ENCODE peak calls at places on chromosomes 16 and 17, in nine cellular contexts. K, H, Q, C, E, O, S, F and X are unnamed samples.

GRCh38 chr17:49444384-49444783 is 29.7 kb upstream of the PHB1 start:
- DNase-seq in O (no peak), S (no peak), H (no peak), K (no peak), Q (no peak), E (no peak), F (no peak), C (no peak), X (no peak)

GRCh38 chr17:32523827-32524552 is 37.2 kb downstream of the CDK5R1 start:
- DNase-seq in Q (no peak), H (no peak), C (no peak), O (no peak), E (no peak), K (no peak), F (no peak), S (no peak), X (no peak)

GRCh38 chr17:28747046-28747691 is 3.4 kb downstream of the TRAF4 start:
- DNase-seq in Q (no peak), C (peak), K (no peak), H (peak), E (peak), S (peak), O (peak), F (no peak), X (no peak)

GRCh38 chr16:50599494-50599893 is 51.3 kb downstream of the NKD1 start:
- DNase-seq in Q (no peak), K (no peak), H (no peak), O (no peak), C (no peak), F (no peak), S (no peak), E (no peak), X (no peak)

GRCh38 chr16:3004319-3004718 is 8.4 kb upstream of the CLDN9 start:
- DNase-seq in O (no peak), H (peak), C (no peak), Q (no peak), K (no peak), E (no peak), F (no peak), S (peak), X (no peak)

GRCh38 chr16:31298958-31299357 is 39.2 kb downstream of the ITGAM start:
- DNase-seq in K (no peak), O (no peak), E (no peak), H (no peak), C (no peak), Q (no peak), F (no peak), S (no peak), X (no peak)

GRCh38 chr17:35025541-35025940 is 38.0 kb downstream of the RFFL start:
- DNase-seq in F (no peak), K (no peak), E (no peak), Q (no peak), C (no peak), S (no peak), H (no peak), O (no peak), X (no peak)

GRCh38 chr17:45397796-45398195 is 34.9 kb downstream of the ARHGAP27 start:
- DNase-seq in S (no peak), F (no peak), C (no peak), Q (no peak), K (no peak), E (no peak), O (no peak), H (no peak), X (no peak)

GRCh38 chr17:79702550-79703236 is 28.1 kb upstream of the ENPP7 start:
- DNase-seq in O (no peak), H (no peak), C (no peak), S (no peak), K (no peak), F (no peak), Q (no peak), E (no peak), X (no peak)

GRCh38 chr16:31487720-31488629 is 5.1 kb downstream of the SLC5A2 start:
- DNase-seq in O (peak), K (peak), E (peak), S (peak), C (peak), F (no peak), Q (peak), H (peak), X (peak)

GRCh38 chr16:57562066-57562465 is 19.6 kb downstream of the ADGRG5 start:
- DNase-seq in F (no peak), C (no peak), E (no peak), K (no peak), O (no peak), S (no peak), Q (no peak), H (no peak), X (no peak)

GRCh38 chr17:68981288-68981687 is 26.1 kb upstream of the ABCA8 start:
- DNase-seq in Q (no peak), K (peak), S (peak), O (peak), H (peak), E (peak), F (peak), C (no peak), X (no peak)

GRCh38 chr17:44541884-44542581 is 15.3 kb upstream of the FZD2 start:
- DNase-seq in K (no peak), E (no peak), S (no peak), F (no peak), C (no peak), Q (no peak), H (no peak), O (no peak), X (no peak)

GRCh38 chr17:80362428-80363119 is 52.4 kb upstream of the ENDOV start:
- DNase-seq in K (peak), E (no peak), H (no peak), S (no peak), C (no peak), Q (no peak), F (peak), O (no peak), X (no peak)

GRCh38 chr17:2056221-2057129 is 1.6 kb downstream of the HIC1 start:
- DNase-seq in O (no peak), C (no peak), H (no peak), S (peak), E (no peak), K (peak), F (no peak), Q (no peak), X (no peak)

GRCh38 chr17:8225813-8226535 is 15.6 kb upstream of the AURKB start:
- DNase-seq in F (peak), S (peak), H (no peak), K (peak), C (peak), Q (peak), O (peak), E (no peak), X (no peak)

GRCh38 chr16:10936585-10936984 is 5.7 kb downstream of the DEXI start:
- DNase-seq in Q (no peak), H (no peak), C (no peak), K (no peak), F (no peak), S (no peak), O (no peak), E (no peak), X (no peak)

GRCh38 chr16:10938844-10939648 is 3.2 kb downstream of the DEXI start:
- DNase-seq in H (no peak), S (no peak), K (no peak), C (no peak), Q (no peak), F (no peak), O (no peak), E (no peak), X (no peak)

GRCh38 chr16:10939649-10940206 is 2.5 kb downstream of the DEXI start:
- DNase-seq in O (no peak), E (no peak), F (no peak), K (no peak), C (no peak), Q (no peak), S (no peak), H (no peak), X (no peak)

GRCh38 chr16:10937068-10937859 is 5.0 kb downstream of the DEXI start:
- DNase-seq in Q (no peak), S (peak), F (no peak), K (no peak), C (no peak), O (peak), E (no peak), H (no peak), X (no peak)

GRCh38 chr16:10938321-10938720 is 3.9 kb downstream of the DEXI start:
- DNase-seq in F (no peak), O (no peak), H (no peak), E (no peak), C (no peak), K (no peak), Q (no peak), S (no peak), X (no peak)
- H3K4me3 ChIP-seq in F (no peak), O (no peak), H (no peak), E (no peak), C (no peak), K (no peak), Q (no peak), S (no peak), X (no peak)

GRCh38 chr16:21001262-21001661 is 100.7 kb downstream of the LYRM1 start:
- DNase-seq in K (peak), H (no peak), S (peak), C (peak), E (no peak), O (no peak), F (no peak), Q (no peak), X (peak)

GRCh38 chr16:20997147-20997546 is 96.6 kb downstream of the LYRM1 start:
- DNase-seq in Q (no peak), O (no peak), C (no peak), F (no peak), K (no peak), S (no peak), E (no peak), H (no peak), X (no peak)

GRCh38 chr16:20995711-20996110 is 95.1 kb downstream of the LYRM1 start:
- DNase-seq in F (no peak), Q (no peak), E (no peak), S (no peak), C (no peak), O (no peak), H (no peak), K (no peak), X (no peak)
- H3K4me3 ChIP-seq in F (no peak), Q (no peak), E (no peak), S (no peak), C (no peak), O (no peak), H (no peak), K (no peak), X (no peak)

GRCh38 chr16:74903095-74903494 is 81.8 kb downstream of the WDR59 start:
- DNase-seq in F (no peak), S (no peak), E (no peak), K (no peak), H (no peak), O (no peak), Q (no peak), C (no peak), X (no peak)
- H3K4me3 ChIP-seq in F (no peak), S (no peak), E (no peak), K (no peak), H (no peak), O (no peak), Q (no peak), C (no peak), X (no peak)

GRCh38 chr16:54286067-54286329 is 589 bp downstream of the IRX3 start:
- DNase-seq in Q (no peak), C (no peak), E (no peak), H (no peak), K (no peak), S (no peak), F (no peak), O (no peak), X (no peak)

GRCh38 chr16:54287018-54287757 is 601 bp upstream of the IRX3 start:
- DNase-seq in E (peak), F (no peak), C (no peak), K (no peak), H (no peak), O (no peak), Q (no peak), S (no peak), X (no peak)

GRCh38 chr16:54287758-54288591 is 1.4 kb upstream of the IRX3 start:
- DNase-seq in F (no peak), K (no peak), H (peak), O (no peak), E (no peak), C (no peak), S (no peak), Q (no peak), X (no peak)

GRCh38 chr16:54285414-54286066 is 1.0 kb downstream of the IRX3 start:
- DNase-seq in S (no peak), E (no peak), C (no peak), K (no peak), Q (no peak), F (no peak), H (peak), O (peak), X (no peak)

GRCh38 chr16:54286330-54287017 is at the start of gene IRX3:
- DNase-seq in O (peak), K (peak), H (peak), S (peak), F (peak), Q (no peak), C (peak), E (peak), X (peak)
- H3K4me3 ChIP-seq in O (peak), K (peak), H (peak), S (peak), F (peak), Q (no peak), C (peak), E (peak), X (peak)

GRCh38 chr16:56137269-56137668 is 54.0 kb upstream of the GNAO1 start:
- DNase-seq in H (no peak), K (no peak), E (no peak), F (no peak), S (no peak), Q (no peak), O (no peak), C (no peak), X (no peak)
- H3K4me3 ChIP-seq in H (no peak), K (no peak), E (no peak), F (no peak), S (no peak), Q (no peak), O (no peak), C (no peak), X (no peak)

DNA sequence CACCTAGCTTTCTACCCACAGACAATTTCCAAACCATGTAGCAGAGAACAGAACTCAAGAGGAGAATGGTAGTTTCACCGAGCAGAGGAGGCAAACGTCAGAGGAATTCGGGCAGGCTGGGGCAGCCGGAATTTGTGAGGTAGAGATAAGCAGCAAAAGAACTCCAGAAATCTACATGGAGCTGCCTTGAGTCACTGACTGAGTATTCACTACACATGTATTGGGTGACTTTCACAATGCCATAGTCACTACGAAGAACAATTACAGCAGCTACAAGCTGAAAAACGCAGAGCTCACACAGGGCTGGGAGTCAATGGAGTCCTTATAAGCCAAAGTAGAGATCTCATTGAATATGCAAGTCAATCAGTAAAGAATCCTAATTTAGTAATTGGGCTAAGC is 13.4 kb downstream of the CMC2 start:
- DNase-seq in F (no peak), C (no peak), K (peak), H (peak), Q (no peak), O (peak), E (no peak), S (no peak), X (no peak)
- H3K4me3 ChIP-seq in F (no peak), C (no peak), K (no peak), H (peak), Q (no peak), O (no peak), E (no peak), S (no peak), X (no peak)

GRCh38 chr16:19654147-19654546 is 63.9 kb downstream of the KNOP1 start:
- DNase-seq in F (no peak), Q (no peak), O (no peak), K (no peak), C (no peak), E (no peak), H (no peak), S (no peak), X (no peak)
- H3K4me3 ChIP-seq in F (no peak), Q (no peak), O (no peak), K (no peak), C (no peak), E (no peak), H (no peak), S (no peak), X (no peak)

DNA sequence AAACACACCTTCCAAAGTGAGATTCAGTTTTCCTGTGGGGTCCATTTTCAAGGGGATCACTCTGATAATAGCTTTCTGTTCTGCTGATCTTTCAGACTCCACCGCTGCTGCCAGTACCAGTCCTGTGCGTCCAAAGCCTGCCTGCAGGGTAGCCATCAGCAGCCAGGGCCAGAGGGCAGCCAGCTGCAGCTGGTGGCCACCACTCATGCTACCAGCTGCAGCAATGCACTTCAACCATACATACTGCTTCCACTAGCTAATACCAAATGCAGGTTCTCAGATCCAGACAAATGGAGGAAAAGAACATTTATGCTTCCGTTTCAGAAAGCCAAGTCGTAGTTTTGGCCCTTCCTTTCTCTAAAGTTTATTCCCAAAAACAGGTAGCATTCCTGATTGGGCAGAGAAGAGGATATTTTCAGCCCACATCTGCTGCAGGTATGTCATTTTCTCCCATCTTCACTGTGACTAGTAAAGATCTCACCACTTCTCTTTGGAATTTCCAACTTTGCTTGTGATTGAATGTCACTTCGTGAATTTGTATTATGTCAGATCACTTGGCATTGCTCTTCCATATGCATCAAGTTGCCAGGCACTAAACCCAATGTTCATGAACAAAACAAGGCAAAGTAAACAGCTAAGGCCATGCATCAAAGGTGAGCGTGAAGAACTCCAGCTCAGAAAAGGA is 1.8 kb downstream of the RNF43 start:
- DNase-seq in K (no peak), F (no peak), S (peak), E (no peak), H (no peak), C (peak), Q (no peak), O (peak), X (no peak)
- H3K4me3 ChIP-seq in K (no peak), F (no peak), S (no peak), E (no peak), H (no peak), C (no peak), Q (no peak), O (peak), X (no peak)

GRCh38 chr16:11801481-11802021 is 4.5 kb upstream of the ZC3H7A start:
- DNase-seq in K (no peak), E (no peak), O (no peak), F (no peak), H (no peak), Q (no peak), S (no peak), C (no peak), X (no peak)

GRCh38 chr16:11799017-11799381 is 1.9 kb upstream of the ZC3H7A start:
- DNase-seq in C (no peak), K (no peak), Q (no peak), E (no peak), S (no peak), O (no peak), H (no peak), F (no peak), X (no peak)

GRCh38 chr16:11799509-11800384 is 2.7 kb upstream of the ZC3H7A start:
- DNase-seq in E (no peak), F (no peak), K (no peak), S (no peak), H (no peak), O (no peak), C (no peak), Q (peak), X (peak)

GRCh38 chr16:11797957-11798299 is 870 bp upstream of the ZC3H7A start:
- DNase-seq in S (no peak), E (no peak), Q (no peak), H (no peak), F (no peak), C (peak), O (no peak), K (no peak), X (no peak)

GRCh38 chr16:11800385-11800718 is 3.3 kb upstream of the ZC3H7A start:
- DNase-seq in C (no peak), K (no peak), Q (no peak), E (no peak), S (no peak), O (no peak), H (no peak), F (no peak), X (no peak)
- H3K4me3 ChIP-seq in C (no peak), K (no peak), Q (no peak), E (no peak), S (no peak), O (no peak), H (no peak), F (no peak), X (no peak)